ENCODE peak calls at places on chromosomes 12 and 14, in nine cellular contexts. Q, R, V, Y, N, J, I, U and W are unnamed samples.
A peak's percentile ranks its signal among the peaks of the same experiment; 100 is the strongest.

GRCh38 chr12:22321018-22321605 is 13.4 kb downstream of the ST8SIA1 start:
- DNase-seq in N (no peak), I (no peak), V (no peak), Y (no peak), R (no peak), U (no peak), J (peak; percentile 62), Q (no peak), W (no peak)

GRCh38 chr12:57632898-57633825 is at the start of gene B4GALNT1:
- DNase-seq in I (peak; percentile 82), R (peak; percentile 94), Y (no peak), V (peak; percentile 67), J (peak; percentile 92), Q (peak; percentile 81), U (peak; percentile 60), N (peak; percentile 71), W (peak; percentile 86)

GRCh38 chr14:90111895-90112534 is 50.2 kb downstream of the KCNK13 start:
- DNase-seq in Y (no peak), Q (peak; percentile 3), N (no peak), R (no peak), V (no peak), J (no peak), I (no peak), U (no peak), W (no peak)

GRCh38 chr12:116346222-116346621 is 68.7 kb upstream of the MED13L start:
- DNase-seq in Q (no peak), Y (no peak), V (no peak), I (peak; percentile 49), R (no peak), N (no peak), U (no peak), J (peak; percentile 70), W (no peak)

GRCh38 chr12:12433203-12433731 is 76.4 kb downstream of the BORCS5 start:
- DNase-seq in Q (no peak), V (no peak), J (no peak), Y (no peak), R (no peak), I (no peak), U (no peak), N (no peak), W (no peak)

GRCh38 chr12:86138770-86139169 is 117.4 kb downstream of the MGAT4C start:
- DNase-seq in N (no peak), I (no peak), V (no peak), J (no peak), U (no peak), Y (no peak), Q (no peak), R (no peak), W (no peak)

GRCh38 chr12:24821691-24822090 is 127.2 kb downstream of the BCAT1 start:
- DNase-seq in V (no peak), J (no peak), I (no peak), Q (no peak), N (peak; percentile 30), R (no peak), U (no peak), Y (no peak), W (no peak)

GRCh38 chr12:11836282-11836963 is 186.9 kb downstream of the ETV6 start:
- DNase-seq in U (peak; percentile 41), Q (peak; percentile 67), I (no peak), N (peak; percentile 55), R (peak; percentile 83), Y (no peak), J (peak; percentile 44), V (no peak), W (peak; percentile 83)

GRCh38 chr12:48351022-48351708 is 446 bp upstream of the ZNF641 start:
- DNase-seq in V (no peak), N (no peak), Y (peak; percentile 93), I (peak; percentile 72), Q (no peak), U (no peak), R (no peak), J (no peak), W (no peak)

GRCh38 chr12:69405466-69405865 is 45.9 kb downstream of the YEATS4 start:
- DNase-seq in J (no peak), N (no peak), I (no peak), U (no peak), R (no peak), Y (peak; percentile 83), Q (no peak), V (no peak), W (no peak)

GRCh38 chr14:91381801-91382670 is 35.6 kb downstream of the CCDC88C start:
- DNase-seq in R (no peak), V (no peak), I (no peak), J (no peak), U (no peak), Y (no peak), N (no peak), Q (no peak), W (no peak)

GRCh38 chr12:92623386-92623785 is 79.4 kb upstream of the PLEKHG7 start:
- DNase-seq in R (no peak), Q (no peak), I (no peak), N (no peak), Y (no peak), J (no peak), U (no peak), V (no peak), W (no peak)

GRCh38 chr12:127052491-127053232 is 1214.3 kb upstream of the TMEM132C start:
- DNase-seq in R (no peak), Q (no peak), N (no peak), U (no peak), J (no peak), V (no peak), I (no peak), Y (no peak), W (no peak)

GRCh38 chr12:14892726-14893442 is 7.2 kb upstream of the MGP start:
- DNase-seq in R (no peak), Y (peak; percentile 84), Q (no peak), U (no peak), J (no peak), N (no peak), V (no peak), I (no peak), W (no peak)

GRCh38 chr12:121861549-121862254 is 3.0 kb upstream of the HPD start:
- DNase-seq in Y (no peak), I (no peak), U (no peak), J (no peak), Q (no peak), R (no peak), V (no peak), N (no peak), W (no peak)

GRCh38 chr14:21068521-21069387 is 1.4 kb upstream of the ARHGEF40 start:
- DNase-seq in V (peak; percentile 61), N (peak; percentile 23), R (peak; percentile 81), I (peak; percentile 89), Y (peak; percentile 88), J (peak; percentile 82), U (no peak), Q (peak; percentile 62), W (peak; percentile 78)

GRCh38 chr12:88571543-88571942 is 8.7 kb downstream of the KITLG start:
- DNase-seq in Y (no peak), I (no peak), V (no peak), U (no peak), N (no peak), Q (no peak), R (no peak), J (no peak), W (no peak)